ENCODE peak calls at places on chromosomes 7 and 10, in nine cellular contexts. X, W, S, M, P, C, T, G and H are unnamed samples.

GRCh38 chr10:16341637-16342036 is 95.2 kb upstream of the PTER start:
- DNase-seq in M (no peak), X (no peak), T (no peak), C (no peak), S (no peak), W (no peak), P (no peak), G (no peak), H (no peak)

GRCh38 chr10:112773783-112774182 is 176.3 kb upstream of the TCF7L2 start:
- DNase-seq in M (no peak), G (no peak), T (no peak), W (no peak), X (no peak), S (no peak), P (no peak), C (no peak), H (no peak)

GRCh38 chr7:23277359-23277989 is 21.7 kb upstream of the MALSU1 start:
- DNase-seq in C (no peak), G (peak; percentile 78), X (no peak), S (no peak), T (no peak), W (peak; percentile 64), M (peak; percentile 53), P (peak; percentile 64), H (peak; percentile 51)

GRCh38 chr7:156178214-156178613 is 366.0 kb upstream of the SHH start:
- DNase-seq in C (peak; percentile 22), G (no peak), M (no peak), X (no peak), S (no peak), W (no peak), T (no peak), P (no peak), H (no peak)

GRCh38 chr10:51092402-51092801 is 18.1 kb downstream of the PRKG1 start:
- DNase-seq in M (no peak), T (no peak), P (no peak), W (no peak), C (peak; percentile 78), X (no peak), G (no peak), S (no peak), H (peak; percentile 53)

GRCh38 chr10:76024460-76025123 is 593.2 kb downstream of the LRMDA start:
- DNase-seq in P (no peak), C (peak; percentile 93), W (no peak), T (no peak), X (no peak), G (no peak), S (no peak), M (no peak), H (no peak)

GRCh38 chr7:150855476-150856302 is 3.4 kb downstream of the AOC1 start:
- DNase-seq in P (no peak), M (no peak), C (no peak), X (no peak), S (no peak), W (no peak), T (no peak), G (no peak), H (no peak)

GRCh38 chr7:124152859-124153692 is 120.2 kb upstream of the TMEM229A start:
- DNase-seq in G (peak; percentile 41), C (no peak), P (no peak), X (no peak), W (peak; percentile 88), S (no peak), M (peak; percentile 12), T (no peak), H (no peak)

GRCh38 chr10:131743190-131744151 is 157.3 kb upstream of the PPP2R2D start:
- DNase-seq in C (peak; percentile 16), P (no peak), M (no peak), S (no peak), G (no peak), T (no peak), W (peak; percentile 65), X (no peak), H (no peak)

GRCh38 chr7:77427996-77428603 is 12.0 kb upstream of the GSAP start:
- DNase-seq in W (no peak), X (no peak), S (no peak), G (no peak), T (no peak), C (no peak), P (no peak), M (no peak), H (no peak)

GRCh38 chr10:17233534-17233933 is 5.5 kb downstream of the VIM start:
- DNase-seq in X (no peak), W (no peak), T (no peak), G (no peak), P (no peak), C (no peak), M (no peak), S (no peak), H (peak; percentile 26)

GRCh38 chr7:25790261-25790660 is 361.7 kb upstream of the NFE2L3 start:
- DNase-seq in W (no peak), C (no peak), P (no peak), G (no peak), T (no peak), M (no peak), S (no peak), X (no peak), H (no peak)

GRCh38 chr7:69365588-69366241 is 232.6 kb upstream of the AUTS2 start:
- DNase-seq in S (no peak), W (no peak), T (no peak), P (no peak), G (no peak), M (peak; percentile 68), X (no peak), C (no peak), H (no peak)

GRCh38 chr7:1979591-1980560 is 252.9 kb downstream of the MAD1L1 start:
- DNase-seq in P (no peak), G (no peak), X (peak; percentile 80), S (peak; percentile 40), M (no peak), C (no peak), T (no peak), W (no peak), H (no peak)

GRCh38 chr7:75699993-75700392 is 38.7 kb downstream of the HIP1 start:
- DNase-seq in T (no peak), W (no peak), P (no peak), C (no peak), G (no peak), S (no peak), X (no peak), M (no peak), H (no peak)

GRCh38 chr7:148276291-148277041 is 314.1 kb upstream of the C7orf33 start:
- DNase-seq in C (no peak), X (no peak), P (no peak), T (no peak), W (no peak), S (no peak), M (no peak), G (no peak), H (no peak)

GRCh38 chr10:78913219-78914059 is 155.3 kb upstream of the ZMIZ1 start:
- DNase-seq in W (no peak), G (peak; percentile 81), M (no peak), S (no peak), T (no peak), C (peak; percentile 78), X (peak; percentile 28), P (no peak), H (peak; percentile 77)

GRCh38 chr7:134907639-134908038 is 78.7 kb upstream of the AGBL3 start:
- DNase-seq in P (no peak), X (no peak), M (no peak), S (no peak), T (no peak), C (no peak), G (no peak), W (no peak), H (peak; percentile 30)

GRCh38 chr10:113087082-113088029 is 137.3 kb downstream of the TCF7L2 start:
- DNase-seq in X (no peak), C (no peak), M (peak; percentile 98), G (peak; percentile 68), S (peak; percentile 75), T (no peak), P (no peak), W (peak; percentile 77), H (peak; percentile 86)

GRCh38 chr7:107938448-107939250 is 47.7 kb downstream of the DLD start:
- DNase-seq in T (no peak), X (no peak), S (no peak), W (no peak), P (no peak), M (no peak), C (no peak), G (no peak), H (no peak)

GRCh38 chr7:55288070-55288824 is 76.9 kb upstream of the LANCL2 start:
- DNase-seq in S (no peak), C (no peak), M (no peak), X (no peak), T (no peak), P (no peak), W (no peak), G (no peak), H (no peak)

GRCh38 chr7:108836246-108836645 is 266.6 kb downstream of the DNAJB9 start:
- DNase-seq in M (no peak), T (no peak), S (no peak), C (no peak), P (no peak), X (no peak), G (no peak), W (no peak), H (no peak)

GRCh38 chr7:42234736-42235135 is 2.3 kb downstream of the GLI3 start:
- DNase-seq in C (no peak), G (no peak), X (no peak), W (no peak), S (no peak), T (no peak), P (no peak), M (no peak), H (no peak)